ENCODE peak calls at places on chromosomes 1 and 21, in nine cellular contexts. O is stomach, V is left ventricle myocardium inferior, S is breast epithelium, R is small intestine, Q is tibial nerve, B is psoas muscle, P is cardiac muscle cell, G is iPS DF 6.9. N is an unnamed sample. For H3K4me1 and H3K36me3, the result is how much of the 10 kb centered on the place peaks cover.

GRCh38 chr1:181038399-181038873 is 4.7 kb downstream of the MR1 start:
- DNase-seq in B (peak), Q (no peak), R (peak), S (no peak), G (peak), P (peak), O (peak), V (no peak), N (peak)

GRCh38 chr1:230979952-230980351 is 1.1 kb downstream of the ARV1 start:
- DNase-seq in Q (no peak), S (no peak), G (no peak), V (no peak), R (no peak), B (no peak), P (no peak), O (no peak), N (no peak)

GRCh38 chr21:36890086-36890485 is 76.4 kb downstream of the HLCS start:
- DNase-seq in R (no peak), V (no peak), G (no peak), S (no peak), Q (no peak), O (no peak), P (no peak), B (no peak), N (no peak)

GRCh38 chr1:24963943-24964677 is 34.0 kb upstream of the RUNX3 start:
- DNase-seq in O (no peak), R (no peak), P (no peak), V (no peak), B (no peak), Q (no peak), S (no peak), G (no peak), N (no peak)

GRCh38 chr1:174291059-174291458 is 131.7 kb downstream of the RABGAP1L start:
- DNase-seq in B (no peak), O (no peak), R (no peak), S (no peak), P (no peak), Q (no peak), G (no peak), V (no peak), N (no peak)

GRCh38 chr21:25756190-25756932 is 21.6 kb downstream of the GABPA start:
- DNase-seq in P (no peak), B (no peak), R (no peak), Q (no peak), G (no peak), O (no peak), V (no peak), S (no peak), N (no peak)

GRCh38 chr1:70384542-70384941 is 26.5 kb upstream of the CTH start:
- DNase-seq in B (no peak), P (no peak), Q (no peak), S (no peak), R (no peak), G (no peak), O (no peak), V (no peak), N (no peak)

GRCh38 chr1:30179942-30180543 is 543.3 kb downstream of the MATN1 start:
- DNase-seq in V (no peak), R (no peak), G (no peak), O (peak), P (no peak), Q (no peak), S (peak), B (no peak), N (no peak)

GRCh38 chr1:36787312-36787711 is 247.0 kb downstream of the GRIK3 start:
- DNase-seq in R (no peak), V (no peak), S (no peak), B (no peak), Q (no peak), P (no peak), O (no peak), G (no peak), N (no peak)

GRCh38 chr21:42775123-42775522 is 104.2 kb downstream of the WDR4 start:
- DNase-seq in R (no peak), V (no peak), G (no peak), P (no peak), O (no peak), B (no peak), S (no peak), Q (no peak), N (no peak)

GRCh38 chr1:160795951-160796383 is at the start of gene LY9:
- DNase-seq in S (peak), R (peak), B (no peak), O (peak), Q (no peak), G (no peak), V (no peak), P (no peak), N (no peak)

GRCh38 chr1:37765937-37766664 is 1.2 kb upstream of the EPHA10 start:
- DNase-seq in R (no peak), G (no peak), S (no peak), Q (no peak), P (no peak), O (no peak), B (no peak), V (no peak), N (no peak)

GRCh38 chr1:39410915-39411436 is 80.5 kb upstream of the BMP8A start:
- DNase-seq in R (peak), P (peak), G (no peak), B (peak), S (peak), V (peak), O (peak), Q (peak), N (peak)

GRCh38 chr1:205452364-205452763 is 3.5 kb downstream of the BLACAT1 start:
- DNase-seq in B (no peak), G (no peak), V (no peak), P (no peak), Q (no peak), R (no peak), S (no peak), O (no peak), N (no peak)

GRCh38 chr1:205450448-205450847 is 5.4 kb downstream of the BLACAT1 start:
- DNase-seq in B (no peak), Q (no peak), O (no peak), V (no peak), S (no peak), R (no peak), G (no peak), P (no peak), N (no peak)

GRCh38 chr1:205449750-205450443 is 5.9 kb downstream of the BLACAT1 start:
- DNase-seq in O (peak), G (no peak), P (peak), R (peak), V (no peak), Q (no peak), S (peak), B (no peak), N (no peak)

GRCh38 chr1:205451759-205452164 is 4.1 kb downstream of the BLACAT1 start:
- DNase-seq in S (no peak), G (no peak), R (no peak), Q (no peak), V (no peak), P (no peak), O (no peak), B (no peak), N (no peak)

GRCh38 chr1:205451202-205451601 is 4.6 kb downstream of the BLACAT1 start:
- DNase-seq in R (no peak), G (no peak), S (no peak), V (no peak), B (no peak), Q (no peak), O (no peak), P (no peak), N (no peak)
- H3K27ac ChIP-seq in R (no peak), G (no peak), S (no peak), V (no peak), B (no peak), Q (no peak), O (no peak), P (no peak), N (no peak)

DNA sequence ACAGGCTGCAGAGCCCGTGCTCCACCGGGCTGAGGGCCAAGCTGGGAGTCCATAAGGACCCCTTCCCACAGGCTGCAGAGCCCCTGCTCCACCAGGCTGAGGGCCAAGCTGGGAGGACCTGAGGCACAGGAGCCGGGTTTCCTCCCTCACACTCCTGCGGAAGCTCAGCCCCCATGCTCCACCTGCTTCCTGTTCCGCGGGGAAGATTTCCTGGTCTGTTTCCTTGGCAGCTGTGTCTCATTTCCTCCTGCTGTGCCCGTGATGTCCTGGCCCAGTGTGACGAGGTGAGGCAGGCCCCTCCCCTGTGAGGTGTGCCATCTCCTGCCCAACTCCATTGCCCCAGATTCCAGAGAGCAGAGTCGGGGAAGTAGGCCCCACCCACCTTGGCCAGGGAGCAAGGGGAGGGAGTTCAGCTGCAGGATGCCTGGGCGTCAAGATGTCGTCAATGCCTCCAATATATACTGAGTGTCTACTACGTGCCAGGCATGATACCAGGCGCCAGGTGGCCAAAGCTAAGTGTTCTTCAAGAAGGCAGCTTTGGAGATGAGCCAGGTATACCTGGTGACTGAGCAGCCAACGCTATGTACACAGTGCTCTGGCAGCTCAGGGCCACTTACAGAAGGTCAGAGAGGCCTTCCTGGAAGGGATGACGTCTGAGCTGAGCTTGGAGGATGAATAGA is 58.8 kb downstream of the NAV1 start:
- DNase-seq in O (peak), V (peak), S (peak), P (no peak), Q (no peak), R (peak), G (no peak), B (peak), N (peak)
- H3K4me1 ChIP-seq in O (under half), V (half or more), S (under half), P (under half), Q (under half), R (under half), G (under half), B (under half), N (under half)

GRCh38 chr1:169395956-169396355 is 28.0 kb downstream of the BLZF1 start:
- DNase-seq in R (no peak), G (no peak), S (no peak), B (no peak), Q (no peak), O (no peak), P (no peak), V (no peak), N (no peak)

GRCh38 chr1:169387383-169387782 is 19.4 kb downstream of the BLZF1 start:
- DNase-seq in Q (no peak), V (no peak), G (no peak), O (no peak), R (peak), B (no peak), S (no peak), P (no peak), N (no peak)

GRCh38 chr1:169392406-169392805 is 24.4 kb downstream of the BLZF1 start:
- DNase-seq in Q (no peak), G (no peak), O (no peak), R (no peak), S (no peak), P (peak), V (no peak), B (no peak), N (no peak)

DNA sequence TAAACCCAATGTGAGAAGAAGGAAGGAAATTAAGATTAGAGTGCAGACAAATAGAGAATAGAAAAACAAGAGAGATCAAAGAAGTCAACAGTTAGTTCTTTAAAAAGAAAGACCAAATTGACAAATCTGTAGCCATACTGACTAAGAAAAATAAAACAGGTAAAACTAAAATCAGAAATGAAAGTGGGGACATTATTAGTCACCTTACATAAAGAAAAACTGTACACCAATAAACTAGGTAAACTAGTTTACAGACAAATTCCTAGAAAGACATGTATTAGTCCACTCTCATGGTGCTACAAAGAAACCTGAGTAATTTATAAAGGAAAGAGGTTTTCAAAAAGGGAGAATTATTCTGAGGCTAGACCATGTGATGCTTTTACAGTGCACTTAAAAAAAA is 22.3 kb downstream of the BLZF1 start:
- DNase-seq in R (no peak), S (no peak), B (no peak), P (no peak), Q (no peak), G (no peak), O (no peak), V (no peak), N (no peak)
- H3K36me3 ChIP-seq in R (under half), S (under half), B (under half), P (under half), Q (half or more), G (under half), O (half or more), V (half or more), N (under half)

GRCh38 chr1:72917920-72918319 is 635.6 kb upstream of the NEGR1 start:
- DNase-seq in S (no peak), G (no peak), P (no peak), Q (no peak), R (no peak), O (no peak), B (no peak), V (no peak), N (no peak)

GRCh38 chr1:72918939-72919338 is 636.6 kb upstream of the NEGR1 start:
- DNase-seq in O (no peak), S (no peak), G (no peak), R (no peak), B (no peak), P (no peak), V (no peak), Q (no peak), N (no peak)

DNA sequence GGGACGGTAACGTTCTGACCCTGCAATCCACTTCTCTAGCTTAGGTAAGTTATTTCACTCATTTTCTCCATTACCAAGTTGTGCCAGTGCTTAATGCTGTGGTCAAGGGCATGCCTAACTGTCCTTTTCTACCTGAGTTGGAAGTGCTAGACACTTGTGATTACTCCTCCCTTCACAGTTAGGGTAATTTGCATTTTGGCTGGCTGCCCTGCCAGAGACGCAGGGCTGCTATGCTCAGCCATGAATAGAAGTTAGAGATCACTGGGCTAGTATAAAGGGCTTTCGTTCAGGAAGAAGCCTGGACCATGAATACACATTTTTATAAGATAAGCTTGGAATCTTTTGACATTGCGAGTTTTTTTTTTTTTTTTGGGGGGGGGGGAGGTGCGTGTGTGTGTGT is 633.2 kb upstream of the NEGR1 start:
- DNase-seq in R (no peak), V (no peak), Q (no peak), B (no peak), G (no peak), P (no peak), O (no peak), S (no peak), N (no peak)
- H3K27ac ChIP-seq in R (no peak), V (no peak), Q (no peak), B (no peak), G (no peak), P (no peak), O (no peak), S (no peak), N (no peak)

DNA sequence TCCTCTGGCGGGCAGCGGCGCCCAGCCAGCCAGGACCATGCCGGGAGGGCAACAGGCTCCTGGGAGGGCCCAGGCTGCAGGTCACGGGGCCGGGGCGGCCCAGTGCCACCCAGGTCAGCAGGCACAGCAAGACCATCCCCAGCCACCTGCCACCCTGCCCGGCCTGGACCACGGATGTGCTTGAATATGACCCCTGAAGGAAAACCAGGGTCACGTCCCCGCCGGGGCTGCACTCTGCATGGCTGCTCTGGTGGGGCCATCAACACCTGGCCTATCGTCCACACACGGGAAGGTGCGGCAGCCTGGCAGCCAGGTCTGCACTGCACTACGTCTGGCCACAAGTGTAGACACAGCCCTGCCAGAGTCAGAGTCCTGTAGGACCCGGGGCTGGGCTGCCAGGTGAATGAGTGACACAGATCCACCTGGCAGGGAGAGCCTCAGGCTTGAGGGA is 6.9 kb downstream of the WNT9A start:
- DNase-seq in G (no peak), B (peak), Q (peak), R (no peak), O (peak), S (no peak), P (no peak), V (no peak), N (no peak)
- H3K4me1 ChIP-seq in G (under half), B (half or more), Q (under half), R (under half), O (under half), S (under half), P (under half), V (under half), N (under half)

DNA sequence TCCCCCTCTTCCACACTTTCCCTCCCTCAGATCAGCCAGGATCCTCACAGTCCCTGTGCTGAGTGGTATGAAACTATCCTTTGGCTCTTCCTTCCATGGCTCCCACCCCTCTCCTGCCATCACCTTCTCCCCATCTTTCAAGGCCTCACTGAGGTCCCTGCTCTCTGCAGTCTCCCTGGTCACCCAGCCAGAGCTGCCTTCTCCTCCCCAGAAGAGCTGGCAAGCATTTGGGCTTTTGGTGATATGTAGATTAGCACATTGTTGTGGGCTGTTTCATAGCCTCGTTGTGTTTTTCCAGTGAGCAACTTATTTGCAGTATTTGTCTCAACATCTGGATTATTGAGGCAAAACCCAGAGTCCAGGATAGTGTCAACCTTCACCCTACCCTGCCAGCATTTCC is 2.2 kb downstream of the CSF1 start:
- DNase-seq in R (no peak), B (no peak), S (no peak), G (no peak), P (peak), V (no peak), Q (no peak), O (no peak), N (no peak)
- H3K36me3 ChIP-seq in R (under half), B (under half), S (under half), G (under half), P (under half), V (under half), Q (under half), O (under half), N (under half)

GRCh38 chr1:8665824-8666223 is 151.6 kb downstream of the RERE start:
- DNase-seq in O (no peak), Q (no peak), S (no peak), P (no peak), B (no peak), G (no peak), V (no peak), R (no peak), N (no peak)

GRCh38 chr1:8662380-8663072 is 154.9 kb downstream of the RERE start:
- DNase-seq in P (no peak), G (no peak), R (no peak), V (no peak), S (no peak), B (no peak), Q (no peak), O (no peak), N (no peak)

GRCh38 chr1:8664887-8665286 is 152.6 kb downstream of the RERE start:
- DNase-seq in P (no peak), V (no peak), R (no peak), O (no peak), Q (no peak), S (no peak), G (no peak), B (no peak), N (no peak)

GRCh38 chr1:8663090-8663802 is 154.2 kb downstream of the RERE start:
- DNase-seq in Q (no peak), G (no peak), S (no peak), V (no peak), B (no peak), P (peak), R (no peak), O (no peak), N (no peak)

DNA sequence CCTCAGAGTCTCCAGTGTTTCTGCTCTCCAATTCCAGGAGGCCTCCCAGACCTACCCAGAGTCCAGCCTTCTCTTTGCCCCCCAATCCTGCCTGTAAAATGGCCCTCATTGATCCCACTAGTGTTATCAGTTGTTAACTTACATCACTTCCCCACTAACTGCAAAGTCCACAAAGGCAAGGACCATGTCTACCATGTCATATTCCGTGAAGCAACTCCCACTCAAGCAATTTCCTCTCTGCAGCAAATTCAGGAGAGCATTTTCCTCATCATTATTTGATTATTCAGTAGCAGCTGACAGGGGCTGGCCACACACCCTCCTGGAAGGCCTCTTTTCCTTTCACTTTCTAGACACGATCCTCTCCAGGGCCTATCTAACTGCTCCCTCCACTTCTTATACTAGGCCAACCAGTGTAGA is 153.5 kb downstream of the RERE start:
- DNase-seq in V (no peak), B (no peak), S (no peak), G (no peak), P (peak), O (peak), R (peak), Q (no peak), N (peak)
- H3K27ac ChIP-seq in V (peak), B (peak), S (peak), G (no peak), P (no peak), O (no peak), R (peak), Q (peak), N (no peak)

N was measured in adrenal gland.